ENCODE peak calls at places on chromosomes 11 and 22, in ten cellular contexts. S is NB4; H is cardiac fibroblast; A is GM12878; P is hepatocyte; M is suprapubic skin; R is CD8-positive, alpha-beta T cell; Y is epithelial cell of esophagus; N is cardiac muscle cell; U is pancreas. V is an unnamed sample.

GRCh38 chr22:45686004-45686403 is 14.4 kb downstream of the ATXN10 start:
- DNase-seq in S (no peak), H (peak), A (no peak), P (peak), M (no peak), R (no peak), Y (no peak), N (no peak), U (no peak), V (no peak)

GRCh38 chr11:122803716-122804115 is 34.6 kb upstream of the CRTAM start:
- DNase-seq in S (no peak), H (no peak), A (no peak), P (no peak), M (no peak), R (no peak), Y (peak), N (no peak), U (no peak), V (no peak)

GRCh38 chr11:116793476-116794096 is 1.9 kb upstream of the APOA5 start:
- DNase-seq in S (peak), H (peak), A (no peak), P (no peak), M (no peak), R (no peak), Y (no peak), N (no peak), U (no peak), V (no peak)

GRCh38 chr11:112822478-112823274 is 138.5 kb upstream of the NCAM1 start:
- DNase-seq in S (no peak), H (no peak), A (no peak), P (peak), M (no peak), R (no peak), Y (no peak), N (no peak), U (no peak), V (no peak)

GRCh38 chr11:114442559-114442958 is 3.3 kb downstream of the REXO2 start:
- DNase-seq in S (no peak), H (no peak), A (no peak), P (no peak), M (no peak), R (no peak), Y (no peak), N (no peak), U (no peak), V (no peak)

GRCh38 chr11:112826788-112827187 is 134.4 kb upstream of the NCAM1 start:
- DNase-seq in S (no peak), H (no peak), A (no peak), P (no peak), M (no peak), R (no peak), Y (no peak), N (no peak), U (no peak), V (no peak)

GRCh38 chr11:107157146-107157808 is 139.0 kb upstream of the GUCY1A2 start:
- DNase-seq in S (no peak), H (no peak), A (no peak), P (no peak), M (no peak), R (no peak), Y (no peak), N (no peak), U (no peak), V (no peak)

GRCh38 chr11:129590753-129591475 is 215.3 kb downstream of the BARX2 start:
- DNase-seq in S (no peak), H (no peak), A (no peak), P (no peak), M (no peak), R (no peak), Y (no peak), N (no peak), U (no peak), V (no peak)

GRCh38 chr11:44361883-44362282 is 51.9 kb upstream of the ALX4 start:
- DNase-seq in S (no peak), H (no peak), A (no peak), P (no peak), M (no peak), R (no peak), Y (no peak), N (no peak), U (no peak), V (no peak)

GRCh38 chr11:69947059-69947771 is 128.0 kb upstream of the FGF3 start:
- DNase-seq in S (peak), H (no peak), A (no peak), P (no peak), M (no peak), R (no peak), Y (no peak), N (no peak), U (no peak), V (no peak)

GRCh38 chr11:27216268-27217149 is 146.5 kb downstream of the CCDC34 start:
- DNase-seq in S (no peak), H (peak), A (no peak), P (peak), M (no peak), R (no peak), Y (no peak), N (peak), U (peak), V (peak)

GRCh38 chr22:20903093-20903492 is 14.1 kb upstream of the CRKL start:
- DNase-seq in S (no peak), H (no peak), A (no peak), P (no peak), M (no peak), R (no peak), Y (no peak), N (no peak), U (no peak), V (no peak)

GRCh38 chr11:76700177-76701100 is 29.9 kb upstream of the LRRC32 start:
- DNase-seq in S (no peak), H (peak), A (no peak), P (peak), M (peak), R (no peak), Y (peak), N (no peak), U (no peak), V (peak)

GRCh38 chr22:23219787-23220484 is 39.6 kb downstream of the BCR start:
- DNase-seq in S (peak), H (peak), A (peak), P (peak), M (no peak), R (peak), Y (peak), N (no peak), U (no peak), V (peak)

GRCh38 chr11:2466869-2467694 is 22.3 kb downstream of the KCNQ1 start:
- DNase-seq in S (peak), H (no peak), A (no peak), P (no peak), M (no peak), R (peak), Y (no peak), N (no peak), U (no peak), V (peak)

GRCh38 chr22:29478326-29479276 is 1.4 kb upstream of the NEFH start:
- DNase-seq in S (peak), H (peak), A (no peak), P (peak), M (no peak), R (no peak), Y (peak), N (peak), U (no peak), V (peak)

GRCh38 chr11:115207166-115207591 is 297.0 kb downstream of the CADM1 start:
- DNase-seq in S (no peak), H (no peak), A (no peak), P (peak), M (no peak), R (no peak), Y (no peak), N (peak), U (no peak), V (no peak)

GRCh38 chr22:46116491-46116958 is 33.8 kb upstream of the PPARA start:
- DNase-seq in S (peak), H (peak), A (peak), P (peak), M (peak), R (peak), Y (peak), N (peak), U (peak), V (peak)

GRCh38 chr11:60428517-60428916 is 855 bp upstream of the MS4A5 start:
- DNase-seq in S (peak), H (peak), A (no peak), P (no peak), M (no peak), R (no peak), Y (peak), N (no peak), U (no peak), V (no peak)

GRCh38 chr11:32561835-32562234 is 21.8 kb upstream of the EIF3M start:
- DNase-seq in S (no peak), H (no peak), A (no peak), P (no peak), M (no peak), R (no peak), Y (no peak), N (no peak), U (no peak), V (no peak)

GRCh38 chr22:49977578-49977977 is 17.0 kb downstream of the PIM3 start:
- DNase-seq in S (peak), H (no peak), A (no peak), P (no peak), M (no peak), R (no peak), Y (no peak), N (no peak), U (no peak), V (no peak)

GRCh38 chr22:49986325-49986724 is 25.8 kb downstream of the PIM3 start:
- DNase-seq in S (no peak), H (no peak), A (no peak), P (no peak), M (no peak), R (no peak), Y (no peak), N (no peak), U (no peak), V (no peak)

GRCh38 chr22:49979587-49980264 is 19.2 kb downstream of the PIM3 start:
- DNase-seq in S (peak), H (peak), A (no peak), P (peak), M (no peak), R (no peak), Y (peak), N (no peak), U (peak), V (peak)

DNA sequence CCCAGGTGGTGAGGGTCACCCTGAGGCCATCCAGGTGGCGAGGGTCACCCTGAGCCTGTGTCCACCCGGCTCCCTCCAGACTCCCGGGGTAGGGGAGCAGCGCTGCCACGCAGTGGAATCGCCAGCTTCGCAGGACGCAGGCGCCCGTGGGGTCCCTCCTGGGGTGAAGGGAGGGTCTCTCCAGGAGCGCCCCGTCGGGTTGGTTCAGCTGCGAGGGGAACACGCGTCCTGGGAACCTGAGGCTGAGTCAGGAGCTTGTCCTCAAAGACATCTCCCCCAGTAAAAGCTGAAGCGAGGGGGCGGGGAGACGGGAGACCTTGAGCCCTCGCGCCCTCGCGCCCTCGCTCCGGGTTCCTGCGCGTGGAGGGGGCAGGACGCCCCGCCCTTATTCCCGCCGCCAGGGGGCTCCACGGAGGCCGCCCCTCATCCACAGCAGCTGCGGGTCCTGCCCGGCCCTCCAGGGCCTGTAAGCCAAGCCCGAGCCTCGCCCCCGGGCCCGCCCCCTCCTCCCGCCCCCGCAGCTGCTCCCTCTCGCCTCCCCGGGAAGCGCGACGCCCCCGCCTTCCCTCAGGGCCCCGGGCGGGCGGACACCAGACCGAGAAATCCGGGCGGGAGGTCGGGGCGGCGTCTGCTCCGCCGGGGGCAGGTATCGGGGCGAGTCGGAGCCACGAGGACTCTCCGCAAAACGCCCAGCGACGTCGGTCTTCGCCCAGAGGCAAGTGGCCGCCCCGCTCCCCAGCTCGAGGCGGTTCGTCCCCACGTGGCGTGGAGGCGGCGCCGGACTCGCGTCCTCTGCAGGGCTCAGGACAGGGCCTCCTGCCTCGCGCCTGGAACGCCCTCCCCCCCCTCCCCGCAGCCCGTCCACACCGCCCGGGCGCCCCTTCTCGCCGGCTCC is 22.8 kb downstream of the PIM3 start:
- DNase-seq in S (no peak), H (no peak), A (no peak), P (peak), M (no peak), R (no peak), Y (no peak), N (no peak), U (peak), V (no peak)
- TF ChIP-seq CTCF in S (no peak), H (peak), A (peak), P (peak), M (peak), R (peak), Y (no peak), N (peak), U (no peak), V (no peak)

GRCh38 chr11:6539748-6540268 is 42.7 kb downstream of the DNHD1 start:
- DNase-seq in S (no peak), H (no peak), A (no peak), P (no peak), M (no peak), R (no peak), Y (no peak), N (no peak), U (no peak), V (no peak)

GRCh38 chr11:6541356-6541755 is 44.3 kb downstream of the DNHD1 start:
- DNase-seq in S (no peak), H (no peak), A (no peak), P (no peak), M (no peak), R (no peak), Y (no peak), N (no peak), U (no peak), V (no peak)

GRCh38 chr11:6545917-6546605 is 49.0 kb downstream of the DNHD1 start:
- DNase-seq in S (no peak), H (no peak), A (no peak), P (no peak), M (no peak), R (no peak), Y (no peak), N (no peak), U (no peak), V (no peak)

GRCh38 chr11:6544921-6545850 is 48.1 kb downstream of the DNHD1 start:
- DNase-seq in S (no peak), H (peak), A (no peak), P (no peak), M (no peak), R (no peak), Y (no peak), N (no peak), U (peak), V (peak)

DNA sequence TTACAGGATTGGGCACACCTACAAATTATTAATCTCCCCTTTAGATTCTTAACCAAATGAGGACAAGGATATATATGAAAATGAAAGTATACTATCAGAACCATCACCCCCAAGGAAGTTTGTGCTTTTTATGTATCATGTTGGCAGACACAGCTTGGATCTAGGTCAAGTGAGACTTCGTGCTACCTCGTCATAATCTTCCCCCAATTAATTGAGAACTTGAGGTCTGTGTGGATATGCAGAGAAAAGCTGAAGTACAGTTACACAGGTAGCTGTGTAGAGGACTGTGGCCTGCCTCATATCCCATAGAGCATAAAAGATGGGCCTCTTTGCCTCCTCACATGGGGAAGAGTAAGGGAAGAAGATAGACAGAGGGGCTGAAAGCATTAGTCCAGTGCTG is 45.6 kb downstream of the DNHD1 start:
- DNase-seq in S (no peak), H (no peak), A (no peak), P (no peak), M (no peak), R (no peak), Y (no peak), N (no peak), U (no peak), V (no peak)
- H3K4me3 ChIP-seq in S (no peak), H (no peak), A (no peak), P (no peak), M (no peak), R (no peak), Y (no peak), N (no peak), U (no peak), V (no peak)

DNA sequence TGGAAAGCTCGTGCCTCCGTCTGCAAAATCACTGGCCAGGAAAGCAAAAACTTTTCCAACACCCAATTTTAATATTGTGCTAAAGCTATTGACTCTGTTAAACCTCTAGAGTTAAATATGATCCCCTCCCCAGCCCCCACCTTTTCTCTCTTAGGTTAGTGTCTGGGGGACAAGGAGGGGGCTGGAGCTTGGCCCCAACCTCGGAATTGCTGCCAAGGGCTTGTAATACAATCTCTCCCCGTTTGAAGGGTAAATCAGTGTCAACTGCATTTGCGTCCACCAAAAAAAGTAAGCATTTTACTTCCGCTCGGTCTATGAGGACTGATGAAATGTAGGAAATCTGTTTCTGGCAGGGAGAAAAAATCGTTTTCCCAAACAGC is at the start of gene GAS2:
- DNase-seq in S (no peak), H (no peak), A (no peak), P (no peak), M (no peak), R (no peak), Y (no peak), N (no peak), U (no peak), V (no peak)
- TF ChIP-seq CTCF in S (no peak), H (no peak), A (no peak), P (no peak), M (no peak), R (no peak), Y (no peak), N (no peak), U (no peak), V (no peak)

DNA sequence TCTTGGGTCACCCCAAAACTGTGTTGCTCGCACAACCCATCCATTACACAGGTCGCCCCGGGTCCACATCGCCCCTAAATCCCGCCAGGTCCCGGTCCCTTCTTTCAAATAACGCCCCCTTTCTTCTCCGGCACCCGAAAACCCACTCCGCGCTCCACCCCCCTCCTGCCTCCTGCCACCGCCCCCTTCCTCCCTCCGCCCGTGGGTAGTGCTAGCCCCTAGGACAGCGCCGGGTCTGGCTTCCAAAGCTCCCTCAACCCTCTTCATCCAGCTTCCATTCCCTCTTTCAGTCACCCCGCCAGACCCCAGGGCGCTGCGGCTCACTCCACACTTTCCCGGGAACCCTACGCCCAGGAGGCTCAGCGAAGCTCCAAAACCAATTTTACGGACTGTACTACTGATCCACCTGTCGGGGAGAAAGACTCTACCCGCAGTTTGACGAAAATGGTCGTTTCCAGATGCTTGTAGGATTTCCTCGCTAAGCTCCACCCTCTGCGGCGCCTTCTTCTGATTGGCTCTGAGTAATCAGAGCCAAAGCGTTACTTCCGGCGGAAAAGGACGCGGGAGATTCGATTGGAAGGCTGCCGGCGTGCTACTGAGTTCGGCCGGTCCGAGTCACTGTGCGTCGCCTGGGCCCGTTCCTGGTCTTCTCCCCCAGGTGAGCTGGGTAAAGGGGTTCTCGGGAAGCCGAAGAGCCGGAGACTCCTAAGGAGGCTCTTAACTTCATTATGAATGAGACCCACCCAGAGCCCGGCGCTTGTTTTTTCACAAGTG is at the start of gene DDIAS:
- DNase-seq in S (peak), H (peak), A (peak), P (peak), M (peak), R (peak), Y (peak), N (peak), U (peak), V (peak)
- H3K4me3 ChIP-seq in S (peak), H (peak), A (peak), P (peak), M (peak), R (peak), Y (peak), N (peak), U (peak), V (peak)

GRCh38 chr11:30017467-30017895 is 651 bp upstream of the KCNA4 start:
- DNase-seq in S (no peak), H (no peak), A (no peak), P (peak), M (no peak), R (no peak), Y (no peak), N (no peak), U (no peak), V (no peak)

GRCh38 chr11:30019481-30019880 is 2.7 kb upstream of the KCNA4 start:
- DNase-seq in S (no peak), H (no peak), A (no peak), P (no peak), M (no peak), R (no peak), Y (no peak), N (no peak), U (no peak), V (no peak)

GRCh38 chr11:30018443-30018842 is 1.6 kb upstream of the KCNA4 start:
- DNase-seq in S (no peak), H (no peak), A (no peak), P (no peak), M (no peak), R (no peak), Y (no peak), N (no peak), U (no peak), V (no peak)

GRCh38 chr11:30015725-30016449 is 943 bp downstream of the KCNA4 start:
- DNase-seq in S (no peak), H (no peak), A (no peak), P (no peak), M (no peak), R (no peak), Y (no peak), N (no peak), U (no peak), V (no peak)

DNA sequence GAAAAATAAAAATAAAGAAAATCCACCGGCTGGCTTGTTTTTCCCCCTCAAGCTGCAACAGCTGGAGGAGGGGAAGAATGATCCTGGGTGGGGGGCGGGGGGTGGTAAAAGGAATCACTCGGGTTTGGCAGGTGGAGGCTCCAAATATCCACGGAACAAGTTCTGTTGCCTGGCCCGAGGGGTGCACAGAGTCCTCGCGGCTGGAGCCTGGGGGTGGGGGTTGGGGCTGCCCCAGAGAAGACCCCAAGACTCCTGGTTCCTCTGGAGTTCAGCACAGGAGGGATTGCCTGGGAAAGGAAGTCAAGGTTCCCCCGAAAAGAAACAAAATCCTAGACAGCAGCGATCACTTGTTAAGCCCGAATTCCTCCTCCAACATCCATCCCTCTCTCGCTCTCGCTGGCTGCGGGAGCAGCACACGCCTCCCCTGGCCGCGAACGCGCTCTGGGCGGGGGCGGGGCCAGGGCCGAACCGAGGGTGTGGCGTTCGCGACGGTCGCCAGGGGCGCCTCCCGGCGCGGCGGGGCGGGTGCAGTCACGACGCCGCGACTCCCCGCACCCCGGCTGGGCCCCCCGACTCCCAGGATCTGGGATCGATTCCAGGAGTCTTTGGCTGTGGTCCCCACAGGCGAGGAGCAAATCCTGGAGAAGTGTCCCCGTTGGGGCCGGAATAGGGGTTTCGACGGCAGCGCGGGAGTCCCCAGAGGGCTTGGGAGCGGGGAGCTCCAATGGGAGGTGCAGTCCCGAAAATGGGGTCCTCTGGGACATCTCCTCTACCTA is at the start of gene KCNA4:
- DNase-seq in S (no peak), H (no peak), A (no peak), P (peak), M (no peak), R (no peak), Y (peak), N (peak), U (peak), V (peak)
- TF ChIP-seq CTCF in S (no peak), H (no peak), A (no peak), P (peak), M (no peak), R (no peak), Y (no peak), N (no peak), U (no peak), V (peak)